ENCODE peak calls at places on chromosome 22, in eight cellular contexts. One of them, this sample, is unnamed.
A peak's percentile ranks its signal among the peaks of the same experiment; 100 is the strongest.

GRCh38 chr22:33921576-33922181 is 1.4 kb upstream of the LARGE1 start:
- DNase-seq in suprapubic skin: peak; percentile 84
- DNase-seq in uterus: peak; percentile 76
- DNase-seq in vagina: no peak
- DNase-seq in endothelial cell of umbilical vein: no peak
- DNase-seq in ovary: peak; percentile 78
- DNase-seq in body of pancreas: peak; percentile 56
- DNase-seq in adrenal gland: peak; percentile 63
- DNase-seq in this sample: peak; percentile 65

GRCh38 chr22:48301908-48302307 is 1525.8 kb downstream of the BRD1 start:
- DNase-seq in suprapubic skin: no peak
- DNase-seq in uterus: no peak
- DNase-seq in vagina: no peak
- DNase-seq in endothelial cell of umbilical vein: no peak
- DNase-seq in ovary: no peak
- DNase-seq in body of pancreas: no peak
- DNase-seq in adrenal gland: no peak
- DNase-seq in this sample: no peak

GRCh38 chr22:49850959-49851815 is 2.5 kb upstream of the ZBED4 start:
- DNase-seq in suprapubic skin: no peak
- DNase-seq in uterus: no peak
- DNase-seq in vagina: no peak
- DNase-seq in endothelial cell of umbilical vein: no peak
- DNase-seq in ovary: no peak
- DNase-seq in body of pancreas: no peak
- DNase-seq in adrenal gland: no peak
- DNase-seq in this sample: no peak

GRCh38 chr22:44671742-44672141 is 30.3 kb upstream of the PRR5 start:
- DNase-seq in suprapubic skin: no peak
- DNase-seq in uterus: no peak
- DNase-seq in vagina: no peak
- DNase-seq in endothelial cell of umbilical vein: no peak
- DNase-seq in ovary: no peak
- DNase-seq in body of pancreas: no peak
- DNase-seq in adrenal gland: no peak
- DNase-seq in this sample: no peak

GRCh38 chr22:44340271-44341239 is 27.8 kb upstream of the SHISAL1 start:
- DNase-seq in suprapubic skin: no peak
- DNase-seq in uterus: no peak
- DNase-seq in vagina: no peak
- DNase-seq in endothelial cell of umbilical vein: no peak
- DNase-seq in ovary: no peak
- DNase-seq in body of pancreas: no peak
- DNase-seq in adrenal gland: no peak
- DNase-seq in this sample: no peak

GRCh38 chr22:49951001-49951677 is 9.4 kb upstream of the PIM3 start:
- DNase-seq in suprapubic skin: no peak
- DNase-seq in uterus: no peak
- DNase-seq in vagina: no peak
- DNase-seq in endothelial cell of umbilical vein: no peak
- DNase-seq in ovary: no peak
- DNase-seq in body of pancreas: peak; percentile 100
- DNase-seq in adrenal gland: no peak
- DNase-seq in this sample: peak; percentile 100

GRCh38 chr22:33806191-33806590 is 114.1 kb downstream of the LARGE1 start:
- DNase-seq in suprapubic skin: no peak
- DNase-seq in uterus: no peak
- DNase-seq in vagina: no peak
- DNase-seq in endothelial cell of umbilical vein: no peak
- DNase-seq in ovary: no peak
- DNase-seq in body of pancreas: no peak
- DNase-seq in adrenal gland: no peak
- DNase-seq in this sample: no peak

GRCh38 chr22:25281675-25282345 is 62.4 kb downstream of the CRYBB2 start:
- DNase-seq in suprapubic skin: no peak
- DNase-seq in uterus: no peak
- DNase-seq in vagina: no peak
- DNase-seq in endothelial cell of umbilical vein: no peak
- DNase-seq in ovary: no peak
- DNase-seq in body of pancreas: no peak
- DNase-seq in adrenal gland: no peak
- DNase-seq in this sample: no peak

GRCh38 chr22:44360686-44361381 is 48.1 kb upstream of the SHISAL1 start:
- DNase-seq in suprapubic skin: peak; percentile 70
- DNase-seq in uterus: no peak
- DNase-seq in vagina: no peak
- DNase-seq in endothelial cell of umbilical vein: peak; percentile 44
- DNase-seq in ovary: peak; percentile 48
- DNase-seq in body of pancreas: no peak
- DNase-seq in adrenal gland: peak; percentile 29
- DNase-seq in this sample: no peak

GRCh38 chr22:32695451-32695891 is 106.0 kb upstream of the TIMP3 start:
- DNase-seq in suprapubic skin: no peak
- DNase-seq in uterus: no peak
- DNase-seq in vagina: no peak
- DNase-seq in endothelial cell of umbilical vein: no peak
- DNase-seq in ovary: no peak
- DNase-seq in body of pancreas: no peak
- DNase-seq in adrenal gland: no peak
- DNase-seq in this sample: no peak

GRCh38 chr22:26642465-26643367 is 14.7 kb upstream of the MIAT start:
- DNase-seq in suprapubic skin: no peak
- DNase-seq in uterus: no peak
- DNase-seq in vagina: no peak
- DNase-seq in endothelial cell of umbilical vein: no peak
- DNase-seq in ovary: no peak
- DNase-seq in body of pancreas: no peak
- DNase-seq in adrenal gland: no peak
- DNase-seq in this sample: no peak

GRCh38 chr22:48140261-48140660 is 1377.8 kb downstream of the TBC1D22A start:
- DNase-seq in suprapubic skin: no peak
- DNase-seq in uterus: no peak
- DNase-seq in vagina: no peak
- DNase-seq in endothelial cell of umbilical vein: no peak
- DNase-seq in ovary: no peak
- DNase-seq in body of pancreas: no peak
- DNase-seq in adrenal gland: no peak
- DNase-seq in this sample: no peak

GRCh38 chr22:37957232-37957631 is 3.7 kb downstream of the POLR2F start:
- DNase-seq in suprapubic skin: no peak
- DNase-seq in uterus: no peak
- DNase-seq in vagina: no peak
- DNase-seq in endothelial cell of umbilical vein: no peak
- DNase-seq in ovary: no peak
- DNase-seq in body of pancreas: no peak
- DNase-seq in adrenal gland: no peak
- DNase-seq in this sample: no peak
- H3K36me3 ChIP-seq in suprapubic skin: peaks cover 59% of the 10 kb centered on the region
- H3K36me3 ChIP-seq in uterus: no peaks in the 10 kb centered on the region
- H3K36me3 ChIP-seq in vagina: peaks cover 63% of the 10 kb centered on the region
- H3K36me3 ChIP-seq in endothelial cell of umbilical vein: peaks cover 33% of the 10 kb centered on the region
- H3K36me3 ChIP-seq in ovary: no peaks in the 10 kb centered on the region
- H3K36me3 ChIP-seq in body of pancreas: no peaks in the 10 kb centered on the region
- H3K36me3 ChIP-seq in adrenal gland: peaks cover 52% of the 10 kb centered on the region
- H3K36me3 ChIP-seq in this sample: peaks cover 55% of the 10 kb centered on the region

GRCh38 chr22:28444659-28445058 is 235.0 kb downstream of the TTC28 start:
- DNase-seq in suprapubic skin: no peak
- DNase-seq in uterus: no peak
- DNase-seq in vagina: no peak
- DNase-seq in endothelial cell of umbilical vein: no peak
- DNase-seq in ovary: no peak
- DNase-seq in body of pancreas: no peak
- DNase-seq in adrenal gland: no peak
- DNase-seq in this sample: no peak

GRCh38 chr22:28440517-28441366 is 238.9 kb downstream of the TTC28 start:
- DNase-seq in suprapubic skin: no peak
- DNase-seq in uterus: no peak
- DNase-seq in vagina: no peak
- DNase-seq in endothelial cell of umbilical vein: peak; percentile 16
- DNase-seq in ovary: no peak
- DNase-seq in body of pancreas: no peak
- DNase-seq in adrenal gland: no peak
- DNase-seq in this sample: no peak

GRCh38 chr22:28442951-28443876 is 236.4 kb downstream of the TTC28 start:
- DNase-seq in suprapubic skin: no peak
- DNase-seq in uterus: peak; percentile 54
- DNase-seq in vagina: no peak
- DNase-seq in endothelial cell of umbilical vein: peak; percentile 80
- DNase-seq in ovary: peak; percentile 66
- DNase-seq in body of pancreas: peak; percentile 79
- DNase-seq in adrenal gland: peak; percentile 72
- DNase-seq in this sample: peak; percentile 81

GRCh38 chr22:28442264-28442950 is 237.2 kb downstream of the TTC28 start:
- DNase-seq in suprapubic skin: peak; percentile 70
- DNase-seq in uterus: peak; percentile 75
- DNase-seq in vagina: no peak
- DNase-seq in endothelial cell of umbilical vein: peak; percentile 59
- DNase-seq in ovary: peak; percentile 80
- DNase-seq in body of pancreas: peak; percentile 89
- DNase-seq in adrenal gland: peak; percentile 80
- DNase-seq in this sample: peak; percentile 88

DNA sequence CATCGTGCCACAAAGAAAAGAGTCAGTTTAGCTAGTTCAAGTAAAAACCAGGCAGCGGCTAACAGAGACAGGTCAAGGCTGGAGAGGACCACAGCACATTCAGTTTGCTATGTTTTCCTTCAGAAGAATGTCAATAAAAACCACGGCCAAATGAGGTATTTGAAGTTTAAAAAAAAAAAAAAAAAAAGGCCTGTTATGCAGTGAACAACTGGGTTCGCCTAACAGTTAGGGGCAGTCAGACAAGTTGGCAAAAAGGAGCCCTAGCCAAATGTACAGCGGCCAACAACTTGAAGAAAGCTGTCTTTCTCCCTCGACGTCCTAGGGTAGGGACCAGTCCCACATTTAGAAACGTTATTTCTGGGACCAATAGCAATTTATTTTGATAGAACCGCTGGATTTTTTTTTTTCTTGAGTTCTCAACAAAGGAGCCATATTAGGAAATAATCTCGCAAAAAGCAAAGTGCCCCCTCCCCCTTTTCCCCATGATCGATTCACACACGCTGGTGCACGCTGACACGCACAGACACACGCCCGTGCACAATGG is 237.8 kb downstream of the TTC28 start:
- DNase-seq in suprapubic skin: no peak
- DNase-seq in uterus: no peak
- DNase-seq in vagina: no peak
- DNase-seq in endothelial cell of umbilical vein: peak; percentile 9
- DNase-seq in ovary: peak; percentile 40
- DNase-seq in body of pancreas: peak; percentile 33
- DNase-seq in adrenal gland: peak; percentile 13
- DNase-seq in this sample: peak; percentile 27
- H3K27ac ChIP-seq in suprapubic skin: peak overlapping the region; percentile 79
- H3K27ac ChIP-seq in uterus: peak overlapping the region; percentile 63
- H3K27ac ChIP-seq in vagina: peak overlapping the region; percentile 72
- H3K27ac ChIP-seq in endothelial cell of umbilical vein: no peak overlapping the region
- H3K27ac ChIP-seq in ovary: peak overlapping the region; percentile 79
- H3K27ac ChIP-seq in body of pancreas: peak overlapping the region; percentile 77
- H3K27ac ChIP-seq in adrenal gland: peak overlapping the region; percentile 78
- H3K27ac ChIP-seq in this sample: peak overlapping the region; percentile 63

GRCh38 chr22:23862103-23862502 is 4.4 kb downstream of the SLC2A11 start:
- DNase-seq in suprapubic skin: no peak
- DNase-seq in uterus: no peak
- DNase-seq in vagina: no peak
- DNase-seq in endothelial cell of umbilical vein: peak; percentile 50
- DNase-seq in ovary: no peak
- DNase-seq in body of pancreas: peak; percentile 62
- DNase-seq in adrenal gland: peak; percentile 40
- DNase-seq in this sample: peak; percentile 19

GRCh38 chr22:23858484-23858815 is 775 bp downstream of the SLC2A11 start:
- DNase-seq in suprapubic skin: no peak
- DNase-seq in uterus: no peak
- DNase-seq in vagina: no peak
- DNase-seq in endothelial cell of umbilical vein: no peak
- DNase-seq in ovary: no peak
- DNase-seq in body of pancreas: no peak
- DNase-seq in adrenal gland: no peak
- DNase-seq in this sample: no peak

GRCh38 chr22:23856721-23857605 is 712 bp upstream of the SLC2A11 start:
- DNase-seq in suprapubic skin: no peak
- DNase-seq in uterus: no peak
- DNase-seq in vagina: no peak
- DNase-seq in endothelial cell of umbilical vein: peak; percentile 31
- DNase-seq in ovary: peak; percentile 54
- DNase-seq in body of pancreas: peak; percentile 55
- DNase-seq in adrenal gland: peak; percentile 57
- DNase-seq in this sample: peak; percentile 61

GRCh38 chr22:23859201-23859600 is 1.5 kb downstream of the SLC2A11 start:
- DNase-seq in suprapubic skin: no peak
- DNase-seq in uterus: no peak
- DNase-seq in vagina: no peak
- DNase-seq in endothelial cell of umbilical vein: no peak
- DNase-seq in ovary: no peak
- DNase-seq in body of pancreas: peak; percentile 71
- DNase-seq in adrenal gland: no peak
- DNase-seq in this sample: no peak

DNA sequence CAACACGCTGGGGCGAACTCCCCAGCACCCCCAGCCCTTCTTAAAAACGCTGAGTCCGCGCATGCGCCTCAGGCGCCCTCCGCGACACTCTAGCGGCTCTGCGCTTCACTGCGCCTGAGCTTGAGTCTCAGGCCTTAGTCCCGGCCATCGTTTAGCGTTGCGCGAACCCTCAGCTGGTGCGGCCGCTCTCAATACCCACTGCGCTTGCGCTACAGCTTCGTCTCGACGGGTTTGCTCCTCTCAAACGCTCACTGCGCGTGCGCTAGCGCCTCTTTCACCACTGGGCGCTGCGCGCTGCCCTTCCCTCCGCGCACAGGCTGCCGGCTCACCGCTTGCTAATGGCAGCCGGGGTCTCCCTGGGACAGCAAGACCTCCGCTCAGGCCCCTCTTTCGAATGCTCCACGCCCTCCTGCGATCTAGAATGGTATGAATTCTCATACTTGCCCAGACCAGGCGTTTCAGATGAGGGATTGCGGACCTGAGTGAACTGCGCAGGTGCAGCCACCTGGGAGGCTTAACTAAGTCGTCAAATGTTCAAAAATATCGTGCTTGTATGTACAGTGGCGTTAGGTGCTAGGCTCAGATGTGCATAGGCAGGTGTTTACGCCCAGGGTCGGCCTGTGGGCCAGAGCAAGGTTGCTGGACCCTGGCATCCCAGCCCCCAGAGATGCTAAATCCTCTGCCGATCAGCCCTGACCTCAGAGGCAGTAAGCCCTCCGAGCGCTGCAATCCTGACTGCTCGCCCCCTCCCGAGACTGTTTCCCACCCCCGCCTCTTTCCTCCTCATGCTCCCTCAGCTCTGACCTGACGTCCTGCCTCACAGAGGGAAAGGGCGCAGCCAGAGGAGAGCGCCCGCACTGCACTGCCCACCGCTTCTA is at the start of gene SLC2A11:
- DNase-seq in suprapubic skin: peak; percentile 96
- DNase-seq in uterus: peak; percentile 96
- DNase-seq in vagina: no peak
- DNase-seq in endothelial cell of umbilical vein: peak; percentile 98
- DNase-seq in ovary: peak; percentile 97
- DNase-seq in body of pancreas: peak; percentile 98
- DNase-seq in adrenal gland: peak; percentile 97
- DNase-seq in this sample: peak; percentile 97
- TF ChIP-seq POLR2A in suprapubic skin: peak; percentile 37
- TF ChIP-seq POLR2A in uterus: peak; percentile 36
- TF ChIP-seq POLR2A in vagina: peak; percentile 56
- TF ChIP-seq POLR2A in endothelial cell of umbilical vein: peak; percentile 76
- TF ChIP-seq POLR2A in ovary: peak; percentile 63
- TF ChIP-seq POLR2A in body of pancreas: peak; percentile 81
- TF ChIP-seq POLR2A in adrenal gland: peak; percentile 88
- TF ChIP-seq POLR2A in this sample: peak; percentile 92

GRCh38 chr22:23695748-23696325 is 5.0 kb downstream of the RGL4 start:
- DNase-seq in suprapubic skin: no peak
- DNase-seq in uterus: no peak
- DNase-seq in vagina: no peak
- DNase-seq in endothelial cell of umbilical vein: no peak
- DNase-seq in ovary: no peak
- DNase-seq in body of pancreas: no peak
- DNase-seq in adrenal gland: no peak
- DNase-seq in this sample: no peak
- H3K36me3 ChIP-seq in suprapubic skin: peaks cover 68% of the 10 kb centered on the region
- H3K36me3 ChIP-seq in uterus: no peaks in the 10 kb centered on the region
- H3K36me3 ChIP-seq in vagina: peaks cover 34% of the 10 kb centered on the region
- H3K36me3 ChIP-seq in endothelial cell of umbilical vein: peaks cover 17% of the 10 kb centered on the region
- H3K36me3 ChIP-seq in ovary: no peaks in the 10 kb centered on the region
- H3K36me3 ChIP-seq in body of pancreas: no peaks in the 10 kb centered on the region
- H3K36me3 ChIP-seq in adrenal gland: peaks cover 23% of the 10 kb centered on the region
- H3K36me3 ChIP-seq in this sample: peaks cover 24% of the 10 kb centered on the region

This sample was measured in thyroid gland.